ENCODE peak calls at places on chromosomes 12 and 14, in nine cellular contexts. T is H4; Z is tibial artery; N is prostate gland; E is CD4-positive, CD25-positive, alpha-beta regulatory T cell; K is stomach; O is CD8-positive, alpha-beta T cell; H is keratinocyte; B is stimulated activated CD4-positive, alpha-beta T cell treated with anti-CD3 and anti-CD28 coated beads, TNF-alpha, amount 100 ng/mL, for 4 hours. L is an unnamed sample.

GRCh38 chr14:51862171-51862838 is 1.9 kb downstream of the GNG2 start:
- DNase-seq in E (peak; percentile 78), H (no peak), K (no peak), T (no peak), O (no peak), N (no peak), Z (no peak), B (no peak), L (no peak)

GRCh38 chr12:26028953-26029740 is 70.7 kb downstream of the RASSF8 start:
- DNase-seq in E (peak; percentile 44), B (no peak), T (peak; percentile 36), H (no peak), O (peak; percentile 13), K (no peak), N (peak; percentile 42), Z (no peak), L (peak; percentile 22)

GRCh38 chr12:33322519-33322918 is 117.1 kb downstream of the SYT10 start:
- DNase-seq in O (no peak), B (no peak), Z (no peak), K (no peak), N (no peak), T (no peak), H (no peak), E (no peak), L (no peak)

GRCh38 chr14:104998801-104999200 is 13.2 kb downstream of the CLBA1 start:
- DNase-seq in K (no peak), T (no peak), B (no peak), N (no peak), O (no peak), Z (no peak), E (no peak), H (no peak), L (no peak)

GRCh38 chr12:48994224-48995060 is 4.7 kb downstream of the DDN start:
- DNase-seq in O (no peak), N (no peak), H (no peak), E (no peak), T (no peak), B (no peak), Z (no peak), K (no peak), L (no peak)

GRCh38 chr12:64824500-64825142 is at the start of gene TBC1D30:
- DNase-seq in N (no peak), E (peak; percentile 9), H (no peak), O (no peak), K (no peak), T (no peak), B (peak; percentile 34), Z (no peak), L (no peak)

GRCh38 chr12:52232916-52233461 is at the start of gene KRT7:
- DNase-seq in T (no peak), Z (peak; percentile 60), K (no peak), O (no peak), H (no peak), B (no peak), E (no peak), N (no peak), L (peak; percentile 69)

GRCh38 chr14:103161054-103161397 is 37.8 kb downstream of the TNFAIP2 start:
- DNase-seq in E (no peak), B (no peak), H (no peak), Z (no peak), N (no peak), O (no peak), T (peak; percentile 55), K (no peak), L (no peak)

GRCh38 chr14:36495666-36496065 is 24.4 kb downstream of the NKX2-1 start:
- DNase-seq in B (no peak), O (no peak), T (peak; percentile 25), N (no peak), Z (no peak), H (no peak), K (no peak), E (no peak), L (no peak)

GRCh38 chr14:22547948-22548750 is 40.9 kb downstream of the DAD1 start:
- DNase-seq in E (no peak), T (no peak), K (no peak), N (no peak), Z (no peak), B (no peak), O (no peak), H (no peak), L (no peak)

GRCh38 chr12:65500121-65500846 is 221.8 kb downstream of the MSRB3 start:
- DNase-seq in E (no peak), H (no peak), O (no peak), Z (no peak), B (no peak), K (no peak), N (no peak), T (no peak), L (no peak)

GRCh38 chr14:22898302-22898894 is 15.4 kb downstream of the REM2 start:
- DNase-seq in B (no peak), T (no peak), N (no peak), Z (peak; percentile 28), O (no peak), E (no peak), K (no peak), H (no peak), L (no peak)

GRCh38 chr12:121227294-121227693 is 17.4 kb downstream of the P2RX4 start:
- DNase-seq in Z (no peak), O (no peak), K (peak; percentile 90), E (no peak), B (no peak), T (no peak), N (peak; percentile 70), H (no peak), L (peak; percentile 79)

GRCh38 chr12:132078190-132078589 is 65.9 kb downstream of the DDX51 start:
- DNase-seq in K (no peak), N (no peak), T (no peak), O (no peak), E (no peak), B (no peak), H (no peak), Z (no peak), L (no peak)

GRCh38 chr12:71900091-71900490 is 38.6 kb upstream of the TPH2 start:
- DNase-seq in T (no peak), H (no peak), N (no peak), Z (no peak), O (no peak), K (no peak), E (no peak), B (no peak), L (no peak)

GRCh38 chr12:19223018-19223417 is 93.5 kb downstream of the PLEKHA5 start:
- DNase-seq in E (no peak), Z (no peak), T (peak; percentile 9), H (no peak), B (no peak), O (no peak), N (no peak), K (no peak), L (no peak)

GRCh38 chr14:76786556-76786955 is 25.3 kb downstream of the VASH1 start:
- DNase-seq in H (no peak), T (no peak), Z (no peak), B (no peak), O (no peak), E (no peak), K (no peak), N (no peak), L (no peak)

GRCh38 chr12:6426882-6427671 is 17.7 kb upstream of the CD27 start:
- DNase-seq in H (no peak), N (no peak), T (no peak), Z (no peak), K (peak; percentile 34), E (peak; percentile 93), O (peak; percentile 83), B (peak; percentile 87), L (no peak)

GRCh38 chr12:19129486-19130223 is at the start of gene PLEKHA5:
- DNase-seq in N (peak; percentile 57), B (no peak), O (peak; percentile 13), H (no peak), E (peak; percentile 14), T (peak; percentile 48), Z (peak; percentile 83), K (peak; percentile 79), L (peak; percentile 65)

GRCh38 chr12:3041558-3042164 is 35.5 kb upstream of the TSPAN9 start:
- DNase-seq in Z (peak; percentile 80), K (peak; percentile 65), B (peak; percentile 22), E (peak; percentile 74), N (peak; percentile 37), O (peak; percentile 34), H (peak; percentile 40), T (peak; percentile 73), L (peak; percentile 37)

GRCh38 chr12:83018063-83018462 is 331.4 kb downstream of the TMTC2 start:
- DNase-seq in E (no peak), B (no peak), Z (no peak), N (no peak), O (no peak), T (peak; percentile 25), K (no peak), H (no peak), L (no peak)

L was measured in mucosa of gallbladder.